ENCODE peak calls at places on chromosomes 4 and X, in eight cellular contexts. One of them, this sample, is unnamed.

GRCh38 chr4:84908876-84909275 is 57.6 kb downstream of the WDFY3 start:
- DNase-seq in CD4-positive, alpha-beta memory T cell: no peak
- DNase-seq in bronchial epithelial cell: no peak
- DNase-seq in ovary: no peak
- DNase-seq in uterus: no peak
- DNase-seq in cardiac muscle cell: no peak
- DNase-seq in right atrium auricular region: no peak
- DNase-seq in adrenal gland: no peak
- DNase-seq in this sample: no peak

GRCh38 chr4:80036306-80036705 is 36.7 kb downstream of the ANTXR2 start:
- DNase-seq in CD4-positive, alpha-beta memory T cell: no peak
- DNase-seq in uterus: no peak
- DNase-seq in adrenal gland: no peak
- DNase-seq in bronchial epithelial cell: no peak
- DNase-seq in ovary: no peak
- DNase-seq in cardiac muscle cell: no peak
- DNase-seq in right atrium auricular region: no peak
- DNase-seq in this sample: no peak

GRCh38 chr4:33850503-33850902 is 2393.8 kb downstream of the ARAP2 start:
- DNase-seq in CD4-positive, alpha-beta memory T cell: no peak
- DNase-seq in cardiac muscle cell: no peak
- DNase-seq in bronchial epithelial cell: no peak
- DNase-seq in adrenal gland: no peak
- DNase-seq in uterus: no peak
- DNase-seq in ovary: no peak
- DNase-seq in right atrium auricular region: no peak
- DNase-seq in this sample: no peak

GRCh38 chrX:107673933-107674479 is 45.7 kb downstream of the PRPS1 start:
- DNase-seq in adrenal gland: peak; percentile 87
- DNase-seq in CD4-positive, alpha-beta memory T cell: peak; percentile 97
- DNase-seq in bronchial epithelial cell: peak; percentile 49
- DNase-seq in cardiac muscle cell: peak; percentile 95
- DNase-seq in uterus: peak; percentile 77
- DNase-seq in ovary: peak; percentile 34
- DNase-seq in right atrium auricular region: peak; percentile 93
- DNase-seq in this sample: peak; percentile 40

GRCh38 chrX:24877854-24878650 is 137.7 kb downstream of the ARX start:
- DNase-seq in cardiac muscle cell: no peak
- DNase-seq in right atrium auricular region: no peak
- DNase-seq in bronchial epithelial cell: peak; percentile 43
- DNase-seq in adrenal gland: no peak
- DNase-seq in uterus: no peak
- DNase-seq in CD4-positive, alpha-beta memory T cell: no peak
- DNase-seq in ovary: no peak
- DNase-seq in this sample: no peak

GRCh38 chr4:118865091-118865708 is 23.5 kb upstream of the SYNPO2 start:
- DNase-seq in ovary: no peak
- DNase-seq in CD4-positive, alpha-beta memory T cell: peak; percentile 35
- DNase-seq in cardiac muscle cell: peak; percentile 68
- DNase-seq in adrenal gland: peak; percentile 70
- DNase-seq in bronchial epithelial cell: peak; percentile 79
- DNase-seq in right atrium auricular region: no peak
- DNase-seq in uterus: no peak
- DNase-seq in this sample: peak; percentile 48

GRCh38 chrX:75547783-75548182 is 24.9 kb upstream of the ZDHHC15 start:
- DNase-seq in right atrium auricular region: peak; percentile 60
- DNase-seq in ovary: peak; percentile 56
- DNase-seq in adrenal gland: peak; percentile 72
- DNase-seq in cardiac muscle cell: no peak
- DNase-seq in uterus: no peak
- DNase-seq in bronchial epithelial cell: peak; percentile 0
- DNase-seq in CD4-positive, alpha-beta memory T cell: no peak
- DNase-seq in this sample: no peak

GRCh38 chr4:128573781-128574508 is 235.6 kb upstream of the JADE1 start:
- DNase-seq in cardiac muscle cell: peak; percentile 80
- DNase-seq in right atrium auricular region: no peak
- DNase-seq in uterus: no peak
- DNase-seq in adrenal gland: no peak
- DNase-seq in ovary: no peak
- DNase-seq in bronchial epithelial cell: peak; percentile 31
- DNase-seq in CD4-positive, alpha-beta memory T cell: no peak
- DNase-seq in this sample: no peak

GRCh38 chr4:190121759-190122158 is 51.8 kb upstream of the DUX4 start:
- DNase-seq in ovary: no peak
- DNase-seq in uterus: no peak
- DNase-seq in bronchial epithelial cell: no peak
- DNase-seq in CD4-positive, alpha-beta memory T cell: no peak
- DNase-seq in right atrium auricular region: no peak
- DNase-seq in adrenal gland: peak; percentile 55
- DNase-seq in cardiac muscle cell: no peak
- DNase-seq in this sample: peak; percentile 37

GRCh38 chr4:121800961-121801714 is at the start of gene EXOSC9:
- DNase-seq in ovary: peak; percentile 97
- DNase-seq in uterus: peak; percentile 96
- DNase-seq in cardiac muscle cell: peak; percentile 97
- DNase-seq in CD4-positive, alpha-beta memory T cell: peak; percentile 93
- DNase-seq in bronchial epithelial cell: peak; percentile 83
- DNase-seq in adrenal gland: peak; percentile 97
- DNase-seq in right atrium auricular region: peak; percentile 92
- DNase-seq in this sample: peak; percentile 77

GRCh38 chrX:7077910-7078245 is 69.6 kb upstream of the STS start:
- DNase-seq in CD4-positive, alpha-beta memory T cell: no peak
- DNase-seq in cardiac muscle cell: no peak
- DNase-seq in bronchial epithelial cell: no peak
- DNase-seq in adrenal gland: no peak
- DNase-seq in uterus: no peak
- DNase-seq in ovary: no peak
- DNase-seq in right atrium auricular region: peak; percentile 28
- DNase-seq in this sample: no peak

GRCh38 chr4:128686810-128687209 is 122.7 kb upstream of the JADE1 start:
- DNase-seq in uterus: no peak
- DNase-seq in cardiac muscle cell: no peak
- DNase-seq in bronchial epithelial cell: peak; percentile 29
- DNase-seq in CD4-positive, alpha-beta memory T cell: no peak
- DNase-seq in ovary: no peak
- DNase-seq in adrenal gland: no peak
- DNase-seq in right atrium auricular region: no peak
- DNase-seq in this sample: no peak

GRCh38 chr4:185040523-185040922 is 22.2 kb downstream of the HELT start:
- DNase-seq in uterus: no peak
- DNase-seq in ovary: no peak
- DNase-seq in adrenal gland: no peak
- DNase-seq in CD4-positive, alpha-beta memory T cell: no peak
- DNase-seq in cardiac muscle cell: no peak
- DNase-seq in right atrium auricular region: no peak
- DNase-seq in bronchial epithelial cell: no peak
- DNase-seq in this sample: no peak

GRCh38 chr4:111400736-111401135 is 744.5 kb upstream of the FAM241A start:
- DNase-seq in right atrium auricular region: no peak
- DNase-seq in bronchial epithelial cell: peak; percentile 7
- DNase-seq in CD4-positive, alpha-beta memory T cell: no peak
- DNase-seq in uterus: no peak
- DNase-seq in ovary: no peak
- DNase-seq in cardiac muscle cell: peak; percentile 62
- DNase-seq in adrenal gland: no peak
- DNase-seq in this sample: no peak

GRCh38 chr4:174633399-174633798 is 111.1 kb upstream of the HPGD start:
- DNase-seq in ovary: no peak
- DNase-seq in uterus: no peak
- DNase-seq in bronchial epithelial cell: peak; percentile 78
- DNase-seq in adrenal gland: no peak
- DNase-seq in right atrium auricular region: no peak
- DNase-seq in CD4-positive, alpha-beta memory T cell: no peak
- DNase-seq in cardiac muscle cell: no peak
- DNase-seq in this sample: no peak

GRCh38 chr4:8820178-8821102 is 51.2 kb downstream of the HMX1 start:
- DNase-seq in adrenal gland: peak; percentile 28
- DNase-seq in uterus: no peak
- DNase-seq in CD4-positive, alpha-beta memory T cell: no peak
- DNase-seq in bronchial epithelial cell: no peak
- DNase-seq in ovary: no peak
- DNase-seq in cardiac muscle cell: no peak
- DNase-seq in right atrium auricular region: peak; percentile 47
- DNase-seq in this sample: peak; percentile 24

GRCh38 chr4:24470681-24471622 is 113.4 kb downstream of the DHX15 start:
- DNase-seq in cardiac muscle cell: peak; percentile 50
- DNase-seq in uterus: peak; percentile 58
- DNase-seq in adrenal gland: peak; percentile 55
- DNase-seq in CD4-positive, alpha-beta memory T cell: peak; percentile 63
- DNase-seq in ovary: peak; percentile 52
- DNase-seq in bronchial epithelial cell: no peak
- DNase-seq in right atrium auricular region: no peak
- DNase-seq in this sample: peak; percentile 86

DNA sequence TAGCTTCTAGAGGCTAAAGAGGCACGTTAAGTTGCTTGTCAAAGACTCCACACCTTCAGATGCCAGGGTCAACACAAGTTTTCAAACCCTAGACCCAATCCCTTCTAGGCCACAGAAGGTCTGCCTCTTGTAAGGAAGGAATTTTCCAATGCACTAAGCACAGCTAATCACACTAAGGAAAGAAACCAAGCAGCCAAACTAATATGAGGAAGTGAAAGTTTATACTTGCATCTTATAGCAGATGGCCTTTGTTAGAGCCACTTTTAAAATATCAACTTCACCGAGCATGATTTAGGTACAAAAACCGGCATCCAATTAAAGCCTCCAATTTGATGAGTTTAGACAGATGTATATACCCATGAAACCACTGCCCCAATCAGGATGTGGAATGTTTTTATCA is 9.9 kb downstream of the FHL1 start:
- DNase-seq in bronchial epithelial cell: no peak
- DNase-seq in ovary: no peak
- DNase-seq in right atrium auricular region: no peak
- DNase-seq in adrenal gland: no peak
- DNase-seq in uterus: no peak
- DNase-seq in CD4-positive, alpha-beta memory T cell: no peak
- DNase-seq in cardiac muscle cell: no peak
- DNase-seq in this sample: no peak
- H3K4me3 ChIP-seq in bronchial epithelial cell: no peak overlapping the region
- H3K4me3 ChIP-seq in ovary: no peak overlapping the region
- H3K4me3 ChIP-seq in right atrium auricular region: no peak overlapping the region
- H3K4me3 ChIP-seq in adrenal gland: no peak overlapping the region
- H3K4me3 ChIP-seq in uterus: no peak overlapping the region
- H3K4me3 ChIP-seq in CD4-positive, alpha-beta memory T cell: no peak overlapping the region
- H3K4me3 ChIP-seq in cardiac muscle cell: no peak overlapping the region
- H3K4me3 ChIP-seq in this sample: no peak overlapping the region

DNA sequence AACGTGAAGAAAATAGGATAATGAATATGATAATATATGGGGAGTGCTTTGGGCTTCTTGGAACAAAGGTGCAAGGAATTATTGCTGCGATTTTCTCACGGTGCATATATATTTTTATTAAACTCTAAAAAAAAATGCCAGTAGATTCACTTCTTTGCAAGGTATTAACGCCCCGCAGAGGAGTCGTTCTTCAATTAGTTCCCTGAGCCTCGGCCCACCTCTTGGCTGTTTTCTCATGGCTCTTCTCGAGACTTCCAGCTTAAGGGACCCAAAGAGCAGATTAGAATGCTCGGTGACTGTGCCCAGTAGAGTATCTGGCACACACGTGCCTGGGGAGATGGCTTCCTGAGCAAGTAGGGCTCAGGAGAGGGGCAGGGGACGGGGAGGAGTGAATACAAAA is 367.4 kb downstream of the MID1IP1 start:
- DNase-seq in right atrium auricular region: no peak
- DNase-seq in cardiac muscle cell: no peak
- DNase-seq in bronchial epithelial cell: no peak
- DNase-seq in adrenal gland: no peak
- DNase-seq in CD4-positive, alpha-beta memory T cell: no peak
- DNase-seq in uterus: no peak
- DNase-seq in ovary: no peak
- DNase-seq in this sample: no peak
- H3K36me3 ChIP-seq in right atrium auricular region: no peaks in the 10 kb centered on the region
- H3K36me3 ChIP-seq in cardiac muscle cell: no peaks in the 10 kb centered on the region
- H3K36me3 ChIP-seq in bronchial epithelial cell: no peaks in the 10 kb centered on the region
- H3K36me3 ChIP-seq in adrenal gland: no peaks in the 10 kb centered on the region
- H3K36me3 ChIP-seq in CD4-positive, alpha-beta memory T cell: no peaks in the 10 kb centered on the region
- H3K36me3 ChIP-seq in uterus: no peaks in the 10 kb centered on the region
- H3K36me3 ChIP-seq in ovary: no peaks in the 10 kb centered on the region
- H3K36me3 ChIP-seq in this sample: no peaks in the 10 kb centered on the region

DNA sequence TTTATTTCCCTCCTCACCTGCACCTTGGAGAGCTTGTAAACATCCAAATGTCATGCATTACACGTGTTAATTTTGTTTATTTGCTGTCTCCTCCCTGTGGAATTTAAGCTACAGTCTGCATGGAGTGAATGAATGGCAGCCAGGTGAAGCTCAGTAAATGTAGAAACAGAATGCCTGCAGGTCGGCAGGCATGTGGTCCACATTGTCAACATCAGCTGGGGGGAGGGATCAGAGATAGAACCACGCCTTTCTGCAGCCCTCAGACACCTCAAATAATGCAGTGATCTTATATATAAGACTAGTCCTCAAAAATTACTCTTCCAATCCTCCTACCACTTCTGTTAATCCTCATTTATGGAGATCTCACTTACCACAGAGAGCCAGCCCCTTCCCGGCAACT is 131.2 kb upstream of the KIT start:
- DNase-seq in adrenal gland: no peak
- DNase-seq in cardiac muscle cell: no peak
- DNase-seq in CD4-positive, alpha-beta memory T cell: no peak
- DNase-seq in ovary: no peak
- DNase-seq in bronchial epithelial cell: no peak
- DNase-seq in right atrium auricular region: no peak
- DNase-seq in uterus: no peak
- DNase-seq in this sample: no peak
- H3K27me3 ChIP-seq in adrenal gland: no peaks in the 10 kb centered on the region
- H3K27me3 ChIP-seq in cardiac muscle cell: no peaks in the 10 kb centered on the region
- H3K27me3 ChIP-seq in CD4-positive, alpha-beta memory T cell: no peaks in the 10 kb centered on the region
- H3K27me3 ChIP-seq in ovary: no peaks in the 10 kb centered on the region
- H3K27me3 ChIP-seq in bronchial epithelial cell: no peaks in the 10 kb centered on the region
- H3K27me3 ChIP-seq in right atrium auricular region: no peaks in the 10 kb centered on the region
- H3K27me3 ChIP-seq in uterus: no peaks in the 10 kb centered on the region
- H3K27me3 ChIP-seq in this sample: no peaks in the 10 kb centered on the region

GRCh38 chr4:159009521-159009920 is 93.4 kb upstream of the RAPGEF2 start:
- DNase-seq in right atrium auricular region: no peak
- DNase-seq in cardiac muscle cell: peak; percentile 29
- DNase-seq in bronchial epithelial cell: peak; percentile 30
- DNase-seq in ovary: no peak
- DNase-seq in uterus: no peak
- DNase-seq in adrenal gland: no peak
- DNase-seq in CD4-positive, alpha-beta memory T cell: no peak
- DNase-seq in this sample: no peak

GRCh38 chr4:159008671-159009070 is 94.2 kb upstream of the RAPGEF2 start:
- DNase-seq in cardiac muscle cell: no peak
- DNase-seq in ovary: no peak
- DNase-seq in uterus: no peak
- DNase-seq in bronchial epithelial cell: no peak
- DNase-seq in CD4-positive, alpha-beta memory T cell: no peak
- DNase-seq in adrenal gland: no peak
- DNase-seq in right atrium auricular region: no peak
- DNase-seq in this sample: no peak

GRCh38 chr4:159002950-159003349 is 99.9 kb upstream of the RAPGEF2 start:
- DNase-seq in bronchial epithelial cell: no peak
- DNase-seq in CD4-positive, alpha-beta memory T cell: no peak
- DNase-seq in cardiac muscle cell: peak; percentile 77
- DNase-seq in uterus: no peak
- DNase-seq in ovary: no peak
- DNase-seq in adrenal gland: no peak
- DNase-seq in right atrium auricular region: no peak
- DNase-seq in this sample: no peak

GRCh38 chr4:159003420-159004253 is 99.2 kb upstream of the RAPGEF2 start:
- DNase-seq in cardiac muscle cell: peak; percentile 36
- DNase-seq in uterus: no peak
- DNase-seq in right atrium auricular region: no peak
- DNase-seq in CD4-positive, alpha-beta memory T cell: no peak
- DNase-seq in adrenal gland: no peak
- DNase-seq in bronchial epithelial cell: peak; percentile 53
- DNase-seq in ovary: no peak
- DNase-seq in this sample: no peak

GRCh38 chr4:159006202-159006601 is 96.7 kb upstream of the RAPGEF2 start:
- DNase-seq in adrenal gland: no peak
- DNase-seq in ovary: no peak
- DNase-seq in cardiac muscle cell: no peak
- DNase-seq in bronchial epithelial cell: peak; percentile 99
- DNase-seq in right atrium auricular region: no peak
- DNase-seq in uterus: no peak
- DNase-seq in CD4-positive, alpha-beta memory T cell: no peak
- DNase-seq in this sample: no peak
- H3K4me3 ChIP-seq in adrenal gland: no peak overlapping the region
- H3K4me3 ChIP-seq in ovary: no peak overlapping the region
- H3K4me3 ChIP-seq in cardiac muscle cell: no peak overlapping the region
- H3K4me3 ChIP-seq in bronchial epithelial cell: no peak overlapping the region
- H3K4me3 ChIP-seq in right atrium auricular region: no peak overlapping the region
- H3K4me3 ChIP-seq in uterus: no peak overlapping the region
- H3K4me3 ChIP-seq in CD4-positive, alpha-beta memory T cell: no peak overlapping the region
- H3K4me3 ChIP-seq in this sample: no peak overlapping the region